ENCODE peak calls at places on chromosomes 16 and 17, in five cellular contexts. P is lower lobe of right lung, N is gastrocnemius medialis, B is left lung, H is transverse colon. C is an unnamed sample.

GRCh38 chr16:12539185-12539929 is 264.3 kb downstream of the CPPED1 start:
- DNase-seq in P (no peak), N (no peak), B (no peak), H (peak), C (no peak)

GRCh38 chr16:81716478-81717210 is 62.4 kb upstream of the PLCG2 start:
- DNase-seq in P (no peak), N (no peak), B (no peak), H (no peak), C (no peak)

GRCh38 chr17:47275245-47275984 is 21.8 kb downstream of the ITGB3 start:
- DNase-seq in P (peak), N (peak), B (peak), H (peak), C (no peak)

GRCh38 chr17:6261496-6261895 is 173.4 kb downstream of the AIPL1 start:
- DNase-seq in P (no peak), N (no peak), B (no peak), H (no peak), C (no peak)

GRCh38 chr17:80797741-80798594 is 193.7 kb upstream of the CHMP6 start:
- DNase-seq in P (no peak), N (peak), B (peak), H (no peak), C (no peak)

GRCh38 chr16:90020260-90020837 is 1.1 kb upstream of the DBNDD1 start:
- DNase-seq in P (no peak), N (no peak), B (no peak), H (no peak), C (no peak)

GRCh38 chr16:81695431-81695890 is 83.6 kb upstream of the PLCG2 start:
- DNase-seq in P (no peak), N (no peak), B (no peak), H (no peak), C (no peak)

GRCh38 chr17:60224064-60224463 is 74.3 kb downstream of the CA4 start:
- DNase-seq in P (no peak), N (no peak), B (no peak), H (no peak), C (no peak)

GRCh38 chr17:3602499-3602898 is 6.7 kb downstream of the TRPV1 start:
- DNase-seq in P (no peak), N (no peak), B (no peak), H (no peak), C (peak)

GRCh38 chr17:28267720-28268609 is 51.0 kb upstream of the TMEM97 start:
- DNase-seq in P (no peak), N (no peak), B (no peak), H (no peak), C (no peak)

GRCh38 chr16:19690196-19690595 is 27.8 kb downstream of the KNOP1 start:
- DNase-seq in P (no peak), N (no peak), B (no peak), H (no peak), C (no peak)

GRCh38 chr16:31055613-31056012 is 18.4 kb downstream of the ZNF668 start:
- DNase-seq in P (no peak), N (no peak), B (no peak), H (no peak), C (no peak)
- H3K27ac ChIP-seq in P (no peak), N (no peak), B (no peak), H (no peak), C (no peak)

GRCh38 chr17:39261286-39261685 is 35.5 kb upstream of the STAC2 start:
- DNase-seq in P (no peak), N (no peak), B (no peak), H (no peak), C (no peak)
- TF ChIP-seq CTCF in P (peak), N (no peak), B (no peak), H (no peak), C (peak)

GRCh38 chr16:23833960-23834685 is 1.7 kb upstream of the PRKCB start:
- DNase-seq in P (no peak), N (no peak), B (no peak), H (no peak), C (no peak)

GRCh38 chr16:23836404-23837291 is 865 bp downstream of the PRKCB start:
- DNase-seq in P (peak), N (no peak), B (peak), H (peak), C (peak)

GRCh38 chr16:23835390-23836077 is at the start of gene PRKCB:
- DNase-seq in P (peak), N (peak), B (peak), H (peak), C (peak)

GRCh38 chr16:23837553-23838308 is 1.9 kb downstream of the PRKCB start:
- DNase-seq in P (no peak), N (no peak), B (no peak), H (no peak), C (peak)

DNA sequence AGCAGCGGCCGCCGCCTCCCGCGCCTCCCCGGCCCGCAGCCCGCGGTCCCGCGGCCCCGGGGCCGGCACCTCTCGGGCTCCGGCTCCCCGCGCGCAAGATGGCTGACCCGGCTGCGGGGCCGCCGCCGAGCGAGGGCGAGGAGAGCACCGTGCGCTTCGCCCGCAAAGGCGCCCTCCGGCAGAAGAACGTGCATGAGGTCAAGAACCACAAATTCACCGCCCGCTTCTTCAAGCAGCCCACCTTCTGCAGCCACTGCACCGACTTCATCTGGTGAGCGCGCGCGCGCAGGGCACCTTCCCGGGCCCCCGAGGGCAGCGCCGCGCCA is 258 bp downstream of the PRKCB start:
- DNase-seq in P (peak), N (no peak), B (no peak), H (no peak), C (no peak)
- H3K4me3 ChIP-seq in P (peak), N (peak), B (peak), H (peak), C (peak)

GRCh38 chr16:66265106-66265415 is 101.4 kb upstream of the CDH5 start:
- DNase-seq in P (no peak), N (no peak), B (no peak), H (no peak), C (peak)

GRCh38 chr16:66269631-66270332 is 96.7 kb upstream of the CDH5 start:
- DNase-seq in P (no peak), N (no peak), B (no peak), H (no peak), C (peak)

GRCh38 chr16:66266436-66267286 is 99.8 kb upstream of the CDH5 start:
- DNase-seq in P (peak), N (peak), B (peak), H (peak), C (peak)

GRCh38 chr16:66265556-66266133 is 100.8 kb upstream of the CDH5 start:
- DNase-seq in P (no peak), N (no peak), B (no peak), H (no peak), C (peak)

GRCh38 chr16:66267287-66268137 is 99.0 kb upstream of the CDH5 start:
- DNase-seq in P (no peak), N (no peak), B (no peak), H (no peak), C (peak)
- H3K27ac ChIP-seq in P (peak), N (peak), B (peak), H (peak), C (no peak)

DNA sequence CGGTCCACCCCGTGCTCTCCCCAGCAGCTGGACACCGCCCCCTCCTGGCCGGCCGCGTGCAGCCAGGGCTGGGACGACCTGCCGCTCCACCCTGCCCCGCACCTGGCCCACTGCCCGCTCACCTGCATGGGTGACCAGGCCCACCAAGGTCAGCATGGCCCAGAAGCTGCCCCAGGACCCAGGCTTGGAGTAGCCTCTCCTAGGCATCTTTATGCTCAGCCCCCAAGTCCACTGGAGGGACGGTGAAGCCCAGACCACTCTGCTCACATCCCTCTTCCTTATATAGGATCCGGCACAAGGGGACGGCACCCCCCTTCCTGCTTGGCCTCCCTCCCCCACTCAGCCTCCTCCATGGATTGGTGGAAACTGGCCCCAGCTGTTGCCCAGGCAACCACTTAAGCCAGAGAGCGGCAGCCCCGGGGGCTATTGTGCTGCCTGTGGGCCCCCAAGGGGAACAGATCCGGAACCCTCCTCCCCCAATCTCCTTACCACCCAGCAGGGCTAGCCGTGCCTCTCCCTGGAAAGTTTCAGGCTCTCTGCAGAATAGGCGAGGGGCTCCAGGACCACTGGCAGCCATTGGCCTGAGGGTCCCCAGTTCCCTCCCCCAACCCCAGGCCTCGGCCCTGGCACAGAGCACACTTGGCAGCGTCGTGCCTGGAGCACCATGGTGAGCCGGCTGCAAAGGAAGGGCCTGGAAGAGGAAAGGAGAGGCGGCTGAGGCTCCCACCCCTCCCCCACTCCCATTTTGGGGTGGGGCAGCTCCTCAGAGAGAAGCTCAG is at the start of gene BTBD17:
- DNase-seq in P (peak), N (peak), B (no peak), H (peak), C (peak)
- TF ChIP-seq CTCF in P (peak), N (peak), B (peak), H (peak), C (no peak)

DNA sequence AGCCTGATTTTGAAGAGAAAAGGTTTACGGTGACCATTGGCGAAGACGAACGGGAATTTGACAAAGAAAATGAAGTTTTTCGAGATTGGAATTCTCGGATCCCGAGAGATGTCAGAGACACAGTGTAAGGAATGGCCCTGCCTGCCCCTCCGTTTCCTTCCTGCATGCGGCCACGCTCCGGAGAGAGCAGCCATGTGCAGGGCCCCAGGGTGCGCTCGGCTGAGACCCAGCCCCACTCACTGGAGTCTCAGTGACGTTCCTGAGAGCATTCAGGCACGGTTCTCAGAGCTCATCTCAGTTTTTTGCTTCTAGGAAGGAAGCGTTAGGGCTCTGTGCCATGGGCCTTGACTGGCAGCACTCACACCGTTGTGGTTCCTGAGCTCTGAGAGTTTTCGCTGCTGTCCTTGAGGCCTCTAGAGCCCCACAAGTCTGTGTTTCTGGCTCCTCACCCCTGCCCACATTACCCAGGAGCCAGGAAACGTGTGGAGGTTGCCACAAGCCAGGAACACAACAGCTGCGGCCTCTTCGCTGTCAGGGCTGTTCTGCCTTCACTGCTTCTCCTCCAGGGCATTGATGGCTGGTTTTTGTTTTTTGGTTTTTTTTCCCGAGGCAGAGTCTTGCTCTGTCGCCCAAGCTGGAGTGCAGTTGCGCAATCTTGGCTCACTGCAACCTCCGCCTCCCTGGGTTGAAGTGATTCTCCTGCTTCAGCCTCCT is 29.8 kb downstream of the ZC3H18 start:
- DNase-seq in P (peak), N (no peak), B (peak), H (no peak), C (no peak)
- H3K4me3 ChIP-seq in P (no peak), N (no peak), B (no peak), H (no peak), C (no peak)

GRCh38 chr16:17468611-17469010 is 2.1 kb downstream of the XYLT1 start:
- DNase-seq in P (no peak), N (no peak), B (no peak), H (no peak), C (no peak)
- H3K27ac ChIP-seq in P (no peak), N (no peak), B (no peak), H (peak), C (peak)

GRCh38 chr16:10849736-10850477 is 27.1 kb upstream of the CIITA start:
- DNase-seq in P (no peak), N (no peak), B (no peak), H (no peak), C (no peak)

GRCh38 chr16:10851512-10851911 is 25.5 kb upstream of the CIITA start:
- DNase-seq in P (no peak), N (no peak), B (no peak), H (no peak), C (no peak)

GRCh38 chr16:10850478-10850850 is 26.5 kb upstream of the CIITA start:
- DNase-seq in P (no peak), N (no peak), B (no peak), H (no peak), C (no peak)

GRCh38 chr16:10856042-10856441 is 21.0 kb upstream of the CIITA start:
- DNase-seq in P (no peak), N (no peak), B (no peak), H (no peak), C (no peak)

GRCh38 chr16:10852948-10853347 is 24.1 kb upstream of the CIITA start:
- DNase-seq in P (no peak), N (no peak), B (no peak), H (no peak), C (no peak)
- TF ChIP-seq CTCF in P (no peak), N (no peak), B (no peak), H (no peak), C (no peak)

DNA sequence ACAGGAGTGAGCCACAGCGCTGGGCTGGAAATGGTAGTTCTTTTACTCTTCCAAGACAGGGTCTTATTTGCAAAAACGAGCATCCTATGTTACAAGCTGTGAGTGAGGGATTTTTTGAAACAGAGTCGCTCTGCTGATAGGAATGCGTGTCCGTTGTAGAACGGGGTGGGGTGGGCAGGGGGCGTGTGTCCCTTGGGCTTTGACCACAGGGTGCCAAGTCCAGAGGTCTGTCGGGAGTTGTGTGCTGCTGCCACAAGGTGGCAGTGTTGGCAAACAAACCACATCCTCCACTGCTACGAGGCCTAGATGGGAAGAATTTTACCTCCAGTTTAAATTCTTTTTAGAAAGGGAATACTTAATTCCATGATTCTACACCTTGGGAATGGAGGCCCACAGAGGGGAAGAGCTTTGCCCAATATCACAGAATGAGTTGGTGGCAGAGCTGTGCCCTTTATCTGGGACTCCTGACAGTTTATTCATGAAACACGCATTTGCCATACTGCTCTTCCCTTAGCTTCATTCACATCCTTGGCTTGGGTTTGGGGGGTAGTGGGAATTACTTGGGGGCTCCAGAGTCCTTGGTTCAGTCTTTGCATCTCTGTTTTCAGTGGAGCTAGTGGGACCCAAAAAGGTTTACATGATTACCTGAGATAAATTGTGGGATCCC is 30.6 kb upstream of the ETV4 start:
- DNase-seq in P (peak), N (peak), B (peak), H (peak), C (peak)
- H3K4me3 ChIP-seq in P (no peak), N (no peak), B (no peak), H (no peak), C (no peak)

GRCh38 chr16:67544329-67544841 is 15.8 kb downstream of the RIPOR1 start:
- DNase-seq in P (peak), N (no peak), B (no peak), H (no peak), C (no peak)

GRCh38 chr16:67542464-67542863 is 13.8 kb downstream of the RIPOR1 start:
- DNase-seq in P (peak), N (no peak), B (no peak), H (peak), C (peak)

GRCh38 chr16:67541391-67542263 is 13.0 kb downstream of the RIPOR1 start:
- DNase-seq in P (no peak), N (no peak), B (no peak), H (peak), C (no peak)

GRCh38 chr16:67543582-67543981 is 15.0 kb downstream of the RIPOR1 start:
- DNase-seq in P (peak), N (no peak), B (no peak), H (peak), C (no peak)

DNA sequence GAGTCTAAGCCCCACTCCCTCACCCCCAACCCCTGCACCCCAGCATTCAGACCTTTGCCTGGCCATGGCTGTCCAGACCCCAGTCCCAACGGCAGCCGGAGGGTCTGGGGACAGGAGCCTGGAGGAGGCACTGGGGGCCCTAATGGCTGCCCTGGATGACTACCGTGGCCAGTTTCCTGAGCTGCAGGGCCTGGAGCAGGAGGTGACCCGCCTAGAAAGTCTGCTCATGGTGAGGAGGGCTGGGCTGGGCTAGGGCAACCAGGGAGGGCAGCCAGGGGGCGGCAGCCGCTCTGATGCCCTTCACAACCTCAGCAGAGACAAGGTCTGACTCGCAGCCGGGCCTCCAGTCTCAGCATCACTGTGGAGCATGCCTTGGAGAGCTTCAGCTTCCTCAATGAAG is 14.4 kb downstream of the RIPOR1 start:
- DNase-seq in P (peak), N (no peak), B (no peak), H (peak), C (no peak)
- H3K27ac ChIP-seq in P (no peak), N (no peak), B (no peak), H (no peak), C (no peak)

C was measured in Peyer's patch.